ENCODE peak calls at places on chromosomes 1 and 21, in four cellular contexts. S is activated CD4-positive, alpha-beta T cell treated with anti-CD3 and anti-CD28 coated beads, Interleukin-2, amount 50 U/mL, for 48 hours; F is T follicular helper cell; L is AG08396. A is an unnamed sample.

GRCh38 chr21:35204125-35204524 is 155.0 kb upstream of the RUNX1 start:
- DNase-seq in S (no peak), F (no peak), L (no peak), A (no peak)

GRCh38 chr21:35014302-35015044 is 34.6 kb downstream of the RUNX1 start:
- DNase-seq in F (no peak), L (no peak), S (peak), A (no peak)

GRCh38 chr1:20705356-20705755 is 12.5 kb downstream of the KIF17 start:
- DNase-seq in L (no peak), S (no peak), F (no peak), A (no peak)

GRCh38 chr21:45328198-45329087 is 40.7 kb upstream of the POFUT2 start:
- DNase-seq in F (no peak), L (no peak), S (no peak), A (no peak)

GRCh38 chr1:46137901-46138300 is 5.5 kb upstream of the PIK3R3 start:
- DNase-seq in L (peak), S (no peak), F (no peak), A (no peak)

GRCh38 chr1:64861611-64862010 is 104.7 kb downstream of the JAK1 start:
- DNase-seq in S (no peak), F (no peak), L (no peak), A (no peak)

GRCh38 chr1:228152918-228153258 is 3.2 kb downstream of the GJC2 start:
- DNase-seq in L (no peak), F (no peak), S (no peak), A (no peak)

GRCh38 chr1:203704120-203704519 is 60.9 kb upstream of the LAX1 start:
- DNase-seq in F (no peak), S (no peak), L (no peak), A (no peak)

GRCh38 chr1:110341146-110341871 is 2.1 kb downstream of the RBM15 start:
- DNase-seq in L (no peak), S (no peak), F (no peak), A (no peak)

GRCh38 chr1:213887842-213888241 is 99.9 kb upstream of the PROX1 start:
- DNase-seq in L (no peak), S (no peak), F (no peak), A (no peak)

GRCh38 chr1:226002667-226003501 is 3.7 kb upstream of the SDE2 start:
- DNase-seq in L (peak), S (peak), F (no peak), A (no peak)

GRCh38 chr1:64505232-64505943 is 35.5 kb downstream of the CACHD1 start:
- DNase-seq in L (peak), F (peak), S (peak), A (peak)

GRCh38 chr1:235023197-235024044 is 105.2 kb downstream of the TOMM20 start:
- DNase-seq in F (no peak), S (no peak), L (no peak), A (no peak)

GRCh38 chr1:110634455-110635281 is 28.5 kb upstream of the KCNA2 start:
- DNase-seq in S (peak), L (peak), F (peak), A (peak)

GRCh38 chr1:40951943-40952743 is 27.4 kb upstream of the CTPS1 start:
- DNase-seq in L (peak), F (peak), S (peak), A (peak)